ENCODE peak calls at places on chromosomes 4 and X, in nine cellular contexts. Z is CD4-positive, alpha-beta T cell; B is neural progenitor cell; X is BJ; O is mesothelial cell of epicardium; W is GM20000; E is breast epithelium; N is progenitor cell of endocrine pancreas; K is gastrocnemius medialis. H is an unnamed sample.
A peak's percentile ranks its signal among the peaks of the same experiment; 100 is the strongest.

GRCh38 chr4:152014280-152014679 is 253.5 kb upstream of the GATB start:
- DNase-seq in Z (no peak), B (no peak), X (no peak), O (no peak), W (peak; percentile 33), E (no peak), N (no peak), K (no peak), H (no peak)

GRCh38 chrX:8289523-8289922 is 118.5 kb upstream of the VCX2 start:
- DNase-seq in Z (no peak), B (no peak), X (no peak), O (no peak), W (no peak), E (no peak), N (no peak), K (no peak), H (no peak)

GRCh38 chrX:123282241-123282640 is 98.2 kb downstream of the GRIA3 start:
- DNase-seq in Z (no peak), B (no peak), X (no peak), O (no peak), W (no peak), E (no peak), N (no peak), K (no peak), H (no peak)

GRCh38 chr4:173488656-173489055 is 41.4 kb downstream of the HAND2 start:
- DNase-seq in Z (no peak), B (no peak), X (no peak), O (no peak), W (no peak), E (no peak), N (no peak), K (no peak), H (no peak)

GRCh38 chr4:11769425-11769824 is 340.7 kb upstream of the HS3ST1 start:
- DNase-seq in Z (no peak), B (no peak), X (no peak), O (no peak), W (no peak), E (no peak), N (no peak), K (no peak), H (peak; percentile 32)

GRCh38 chrX:22060451-22060940 is 28.4 kb downstream of the PHEX start:
- DNase-seq in Z (no peak), B (no peak), X (no peak), O (no peak), W (peak; percentile 9), E (no peak), N (no peak), K (no peak), H (no peak)

GRCh38 chrX:152154050-152154449 is 15.7 kb upstream of the MAGEA10 start:
- DNase-seq in Z (no peak), B (no peak), X (no peak), O (no peak), W (no peak), E (no peak), N (no peak), K (no peak), H (no peak)

GRCh38 chr4:171676555-171677215 is 136.5 kb upstream of the GALNTL6 start:
- DNase-seq in Z (no peak), B (no peak), X (no peak), O (no peak), W (peak; percentile 24), E (no peak), N (no peak), K (no peak), H (no peak)

GRCh38 chr4:139523076-139523475 is 32.9 kb downstream of the SETD7 start:
- DNase-seq in Z (no peak), B (no peak), X (no peak), O (no peak), W (no peak), E (no peak), N (no peak), K (no peak), H (no peak)

GRCh38 chrX:1072637-1073377 is 139.6 kb downstream of the CRLF2 start:
- DNase-seq in Z (no peak), B (peak; percentile 23), X (no peak), O (no peak), W (no peak), E (peak; percentile 31), N (no peak), K (no peak), H (no peak)

DNA sequence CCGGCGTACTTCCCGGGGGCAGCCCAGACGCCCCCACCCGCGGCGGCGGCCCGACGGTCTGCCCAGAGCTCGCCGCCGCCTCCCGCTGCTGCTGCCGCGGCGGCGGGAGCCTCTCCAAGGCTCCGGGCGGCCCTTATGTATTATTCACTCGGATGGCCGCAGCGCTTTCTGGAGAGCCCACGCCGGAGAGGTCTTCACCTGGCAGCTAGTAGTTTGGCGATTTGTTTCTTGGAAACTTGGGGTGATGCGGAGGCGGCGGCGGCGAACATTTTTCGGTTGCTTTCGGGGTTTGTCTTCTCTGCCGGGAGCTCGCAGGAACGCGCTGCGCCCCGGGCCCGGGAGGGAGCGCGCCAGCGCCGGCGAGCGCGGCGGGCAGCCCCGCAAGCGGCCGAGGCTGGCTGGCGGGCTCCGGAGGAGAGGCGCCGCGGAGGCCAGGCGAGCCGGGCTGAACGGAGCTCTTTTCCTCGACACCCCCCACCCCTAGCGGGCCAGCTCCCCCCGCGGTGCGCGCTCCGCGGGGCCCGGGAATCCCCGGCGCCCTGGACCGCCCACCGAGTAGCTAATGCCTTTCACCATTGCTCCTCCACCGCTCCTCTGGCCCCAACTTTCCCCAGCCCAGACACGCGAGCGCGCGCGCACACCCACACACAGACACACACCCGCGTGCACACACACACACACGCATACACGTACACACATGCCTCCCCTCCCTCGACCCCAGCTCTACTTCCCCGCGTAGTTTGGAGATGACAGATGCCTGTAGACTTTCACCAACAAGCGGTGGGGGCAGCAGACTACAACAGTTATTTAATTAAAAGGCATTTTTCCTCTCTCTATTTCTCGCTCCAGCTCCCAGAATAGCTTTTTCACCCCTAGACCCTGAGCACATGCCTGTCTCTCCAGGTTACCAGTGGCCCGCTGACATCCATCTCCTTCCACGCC is 113.4 kb downstream of the DHX15 start:
- DNase-seq in Z (no peak), B (peak; percentile 68), X (no peak), O (no peak), W (peak; percentile 75), E (no peak), N (peak; percentile 19), K (no peak), H (peak; percentile 46)
- TF ChIP-seq CTCF in Z (no peak), B (no peak), X (no peak), O (no peak), W (no peak), E (no peak), N (no peak), K (no peak), H (no peak)

DNA sequence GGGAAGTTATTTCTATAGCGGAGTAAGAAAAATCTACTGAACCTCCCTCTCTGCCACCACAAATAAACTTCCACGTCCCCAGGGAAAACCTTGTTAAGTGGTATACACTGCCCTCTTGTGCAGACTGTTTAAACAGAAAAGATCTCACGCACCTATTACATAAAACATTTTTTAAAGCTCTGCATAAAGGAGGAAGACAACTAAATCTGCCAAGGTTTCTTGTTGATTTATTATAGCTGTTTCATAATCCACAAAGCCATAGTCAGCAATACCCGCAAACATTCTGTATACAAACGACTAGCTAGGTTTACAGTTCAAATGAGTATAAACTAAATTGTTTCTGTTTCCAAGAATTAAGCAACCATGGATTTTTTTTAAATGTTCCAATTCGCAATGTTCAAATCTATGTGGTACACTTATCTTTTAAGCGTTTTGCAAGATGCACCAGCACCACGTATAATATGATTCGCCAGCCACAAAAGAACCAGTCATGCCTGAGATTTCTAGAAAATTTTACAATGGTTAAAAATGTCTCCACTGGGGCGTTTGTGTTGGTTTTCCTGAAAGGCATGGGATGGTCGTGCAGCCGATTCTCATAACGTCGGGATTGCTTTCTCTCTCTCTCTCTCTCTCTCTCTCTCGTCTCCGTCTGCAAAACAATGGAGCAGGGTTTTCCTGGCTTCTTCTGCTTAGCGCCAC is 164.6 kb downstream of the PRKX start:
- DNase-seq in Z (no peak), B (peak; percentile 20), X (no peak), O (no peak), W (no peak), E (no peak), N (no peak), K (no peak), H (no peak)
- TF ChIP-seq CTCF in Z (no peak), B (peak; percentile 37), X (peak; percentile 34), O (no peak), W (no peak), E (peak; percentile 35), N (peak; percentile 30), K (no peak), H (no peak)

DNA sequence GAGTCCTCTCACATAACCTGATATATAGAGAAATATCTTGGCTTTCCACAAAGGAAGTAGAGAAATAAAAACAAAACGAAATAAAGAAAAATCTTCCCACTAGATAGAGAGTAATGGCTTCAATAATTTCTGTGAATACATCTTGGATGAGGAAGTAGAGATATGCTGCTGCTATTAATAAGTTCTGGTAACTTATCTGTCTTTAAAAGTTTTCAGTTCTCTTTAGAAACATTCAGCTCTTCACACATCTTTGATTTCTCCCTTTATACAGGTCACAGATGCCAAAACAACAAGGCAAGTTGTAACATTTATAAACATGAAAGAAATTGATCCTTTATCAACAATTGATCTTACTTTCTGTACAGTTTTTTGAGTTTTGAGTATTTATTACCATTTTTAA is 615.8 kb downstream of the TRAM1L1 start:
- DNase-seq in Z (no peak), B (no peak), X (no peak), O (no peak), W (peak; percentile 4), E (no peak), N (no peak), K (no peak), H (no peak)
- TF ChIP-seq CTCF in Z (no peak), B (no peak), X (no peak), O (no peak), W (no peak), E (no peak), N (no peak), K (no peak), H (no peak)

DNA sequence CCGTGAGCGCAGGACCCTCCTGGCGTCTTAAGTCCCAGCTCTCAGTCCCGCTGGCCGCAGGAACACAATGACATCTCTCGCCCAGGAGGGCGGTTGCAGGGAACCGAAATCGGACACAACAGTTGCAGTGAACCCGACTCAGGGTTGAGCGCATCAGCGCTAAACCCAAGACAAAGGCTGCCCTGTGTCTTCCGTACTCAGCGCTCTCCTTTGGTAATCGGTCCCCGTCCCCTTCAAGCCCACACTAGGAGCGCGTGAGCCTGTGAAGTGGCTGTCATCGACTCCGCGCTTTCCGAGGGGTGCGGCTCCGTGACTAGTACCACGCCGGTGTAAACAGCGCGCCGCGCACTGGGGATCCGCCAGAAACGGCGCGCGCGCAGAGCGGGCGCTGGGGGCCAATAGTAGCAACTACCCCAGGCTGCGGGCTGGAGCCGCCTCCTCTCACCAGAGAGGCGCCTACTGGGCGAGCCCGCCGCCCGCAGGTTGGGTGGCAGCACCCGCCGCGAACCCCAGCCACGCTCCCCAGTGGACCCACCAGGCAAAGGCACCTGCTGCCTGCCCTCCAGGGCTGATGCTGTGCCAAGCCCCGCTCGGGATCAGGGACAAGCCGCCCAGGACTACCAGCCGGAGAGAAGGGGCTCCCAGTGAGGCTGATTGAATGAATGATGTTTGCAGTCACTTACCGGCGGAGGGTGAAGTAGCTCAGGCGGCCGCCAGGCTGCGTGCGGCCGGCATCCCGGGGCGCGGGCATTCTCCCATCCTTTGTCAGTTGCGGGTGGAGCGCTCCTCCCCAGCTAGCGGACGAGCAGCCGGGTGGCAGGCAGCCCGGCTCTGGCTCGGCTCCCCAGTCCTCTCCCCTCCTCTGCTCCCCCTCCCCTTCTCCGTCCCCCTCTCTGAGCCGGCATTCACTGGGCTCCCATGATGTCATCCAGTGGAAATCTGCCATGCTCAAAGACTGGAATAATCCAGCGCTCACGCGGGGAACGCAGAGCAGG is 370.4 kb upstream of the SMIM31 start:
- DNase-seq in Z (no peak), B (peak; percentile 86), X (no peak), O (peak; percentile 32), W (no peak), E (no peak), N (peak; percentile 42), K (no peak), H (peak; percentile 78)
- TF ChIP-seq CTCF in Z (no peak), B (peak; percentile 50), X (no peak), O (no peak), W (no peak), E (no peak), N (peak; percentile 42), K (no peak), H (no peak)